ENCODE peak calls at places on chromosomes 5 and 9, in four cellular contexts. F, W, T and E are unnamed samples.

GRCh38 chr9:132409828-132410528 is at the start of gene CFAP77:
- DNase-seq in F (no peak), W (peak; percentile 47), T (no peak), E (no peak)

GRCh38 chr9:121963542-121963995 is 129.5 kb downstream of the TTLL11 start:
- DNase-seq in F (no peak), W (no peak), T (no peak), E (no peak)

GRCh38 chr5:173974688-173975239 is 14.2 kb upstream of the C5orf47 start:
- DNase-seq in F (no peak), W (no peak), T (no peak), E (no peak)

GRCh38 chr5:52685621-52686370 is 101.9 kb upstream of the ITGA1 start:
- DNase-seq in F (no peak), W (no peak), T (no peak), E (no peak)

GRCh38 chr5:135141303-135142268 is 107.6 kb upstream of the PITX1 start:
- DNase-seq in F (no peak), W (no peak), T (no peak), E (no peak)

GRCh38 chr9:27945386-27945785 is 372.1 kb upstream of the C9orf72 start:
- DNase-seq in F (no peak), W (no peak), T (no peak), E (no peak)

GRCh38 chr5:111961867-111962266 is 204.9 kb upstream of the NREP start:
- DNase-seq in F (no peak), W (no peak), T (no peak), E (no peak)

GRCh38 chr9:124887832-124888231 is 25.9 kb downstream of the ARPC5L start:
- DNase-seq in F (no peak), W (no peak), T (no peak), E (no peak)

GRCh38 chr5:161546463-161547301 is at the start of gene GABRB2:
- DNase-seq in F (peak; percentile 46), W (peak; percentile 59), T (peak; percentile 51), E (no peak)

GRCh38 chr9:76687861-76688374 is 76.3 kb upstream of the PCA3 start:
- DNase-seq in F (no peak), W (peak; percentile 36), T (no peak), E (no peak)

GRCh38 chr9:33166263-33167083 is 663 bp downstream of the B4GALT1 start:
- DNase-seq in F (no peak), W (peak; percentile 48), T (no peak), E (peak; percentile 12)

GRCh38 chr5:122937914-122938313 is 92.5 kb downstream of the SNX24 start:
- DNase-seq in F (no peak), W (no peak), T (no peak), E (no peak)

GRCh38 chr5:36230151-36230788 is 11.5 kb downstream of the NADK2 start:
- DNase-seq in F (no peak), W (no peak), T (no peak), E (no peak)

GRCh38 chr5:42655982-42656660 is 100.5 kb upstream of the CCDC152 start:
- DNase-seq in F (no peak), W (no peak), T (no peak), E (no peak)

GRCh38 chr9:78280982-78281668 is 15.8 kb upstream of the PSAT1 start:
- DNase-seq in F (no peak), W (no peak), T (no peak), E (no peak)

GRCh38 chr9:8863886-8864881 is 1064.6 kb upstream of the DMAC1 start:
- DNase-seq in F (no peak), W (no peak), T (no peak), E (no peak)

GRCh38 chr5:90054612-90055011 is 354.9 kb downstream of the CETN3 start:
- DNase-seq in F (no peak), W (no peak), T (no peak), E (no peak)

GRCh38 chr9:123353984-123354591 is 1.9 kb upstream of the CRB2 start:
- DNase-seq in F (peak; percentile 93), W (peak; percentile 85), T (peak; percentile 58), E (peak; percentile 72)